ENCODE peak calls at places on chromosomes 4 and X, in seven cellular contexts. H is NCI-H1436 treated with DMSO at 0.1 percent for 48 hours; U is GM03348; M is GM04503; E is WTC11; X is central memory CD4-positive, alpha-beta T cell; O is PC-3. R is an unnamed sample.

GRCh38 chr4:164977243-164978164 is at the start of gene TRIM61:
- DNase-seq in O (no peak), H (no peak), E (peak), U (peak), M (no peak), X (no peak), R (peak)

GRCh38 chrX:119753639-119754257 is 4.6 kb upstream of the SOWAHD start:
- DNase-seq in O (peak), M (no peak), H (peak), U (peak), X (peak), E (peak), R (no peak)

GRCh38 chr4:137540356-137540755 is 8.1 kb upstream of the PCDH18 start:
- DNase-seq in X (no peak), O (no peak), E (no peak), U (no peak), H (no peak), M (no peak), R (no peak)

GRCh38 chr4:150236626-150237025 is 158.4 kb downstream of the DCLK2 start:
- DNase-seq in X (no peak), M (no peak), H (no peak), U (no peak), E (no peak), O (peak), R (no peak)

GRCh38 chr4:26326791-26327190 is 6.0 kb downstream of the RBPJ start:
- DNase-seq in H (no peak), X (no peak), U (peak), O (peak), E (no peak), M (peak), R (no peak)

GRCh38 chrX:49202022-49202421 is 2.0 kb upstream of the SYP start:
- DNase-seq in H (no peak), U (no peak), M (no peak), E (no peak), X (no peak), O (no peak), R (no peak)

GRCh38 chrX:124347242-124347641 is 879 bp downstream of the SH2D1A start:
- DNase-seq in X (peak), M (no peak), U (no peak), E (no peak), O (no peak), H (no peak), R (no peak)

GRCh38 chr4:14025891-14026290 is 398.4 kb upstream of the BOD1L1 start:
- DNase-seq in X (no peak), U (no peak), O (no peak), H (no peak), E (no peak), M (no peak), R (no peak)

GRCh38 chr4:40405194-40405593 is 70.1 kb downstream of the CHRNA9 start:
- DNase-seq in X (no peak), O (no peak), H (no peak), U (no peak), M (no peak), E (no peak), R (no peak)

GRCh38 chrX:105695451-105695850 is 126.9 kb upstream of the NRK start:
- DNase-seq in E (no peak), H (no peak), X (no peak), M (no peak), U (no peak), O (peak), R (no peak)

GRCh38 chrX:13685126-13685763 is 3.7 kb upstream of the RAB9A start:
- DNase-seq in E (no peak), U (peak), O (peak), H (no peak), M (no peak), X (no peak), R (no peak)

GRCh38 chrX:56802921-56803848 is 74.1 kb downstream of the NBDY start:
- DNase-seq in U (peak), M (no peak), H (no peak), E (peak), X (peak), O (peak), R (peak)

GRCh38 chr4:1572964-1573720 is 111.0 kb downstream of the FAM53A start:
- DNase-seq in O (no peak), E (no peak), U (no peak), X (no peak), H (no peak), M (no peak), R (no peak)

GRCh38 chr4:22463179-22463578 is 52.7 kb downstream of the ADGRA3 start:
- DNase-seq in X (no peak), H (no peak), E (peak), U (no peak), O (no peak), M (no peak), R (no peak)

R was measured in NT2/D1.